ENCODE peak calls at places on chromosomes 7 and 10, in four cellular contexts. One of them, this sample, is unnamed.

GRCh38 chr10:43905502-43906236 is 257.0 kb upstream of the ZNF32 start:
- DNase-seq in NCI-H1694 treated with DMSO at 0.1 percent for 48 hours: no peak
- DNase-seq in kidney glomerular epithelial cell: no peak
- DNase-seq in fibroblast of mammary gland: peak
- DNase-seq in this sample: no peak

GRCh38 chr7:100632951-100633717 is 8.2 kb downstream of the TFR2 start:
- DNase-seq in NCI-H1694 treated with DMSO at 0.1 percent for 48 hours: peak
- DNase-seq in kidney glomerular epithelial cell: no peak
- DNase-seq in fibroblast of mammary gland: peak
- DNase-seq in this sample: peak

GRCh38 chr7:33579561-33579960 is 325.8 kb upstream of the BMPER start:
- DNase-seq in NCI-H1694 treated with DMSO at 0.1 percent for 48 hours: no peak
- DNase-seq in kidney glomerular epithelial cell: no peak
- DNase-seq in fibroblast of mammary gland: no peak
- DNase-seq in this sample: no peak

GRCh38 chr7:113119429-113119828 is 1.1 kb upstream of the SMIM30 start:
- DNase-seq in NCI-H1694 treated with DMSO at 0.1 percent for 48 hours: no peak
- DNase-seq in kidney glomerular epithelial cell: no peak
- DNase-seq in fibroblast of mammary gland: no peak
- DNase-seq in this sample: no peak

GRCh38 chr10:50224330-50224952 is 26.9 kb downstream of the ASAH2 start:
- DNase-seq in NCI-H1694 treated with DMSO at 0.1 percent for 48 hours: peak
- DNase-seq in kidney glomerular epithelial cell: peak
- DNase-seq in fibroblast of mammary gland: peak
- DNase-seq in this sample: peak

GRCh38 chr7:30470783-30471182 is 7.8 kb downstream of the NOD1 start:
- DNase-seq in NCI-H1694 treated with DMSO at 0.1 percent for 48 hours: no peak
- DNase-seq in kidney glomerular epithelial cell: peak
- DNase-seq in fibroblast of mammary gland: peak
- DNase-seq in this sample: no peak

GRCh38 chr7:151177310-151177709 is 9.7 kb downstream of the ASB10 start:
- DNase-seq in NCI-H1694 treated with DMSO at 0.1 percent for 48 hours: no peak
- DNase-seq in kidney glomerular epithelial cell: no peak
- DNase-seq in fibroblast of mammary gland: no peak
- DNase-seq in this sample: no peak

GRCh38 chr7:133053321-133053891 is 28.5 kb downstream of the CHCHD3 start:
- DNase-seq in NCI-H1694 treated with DMSO at 0.1 percent for 48 hours: no peak
- DNase-seq in kidney glomerular epithelial cell: peak
- DNase-seq in fibroblast of mammary gland: peak
- DNase-seq in this sample: peak

GRCh38 chr10:72337039-72337629 is 17.6 kb downstream of the DNAJB12 start:
- DNase-seq in NCI-H1694 treated with DMSO at 0.1 percent for 48 hours: peak
- DNase-seq in kidney glomerular epithelial cell: peak
- DNase-seq in fibroblast of mammary gland: peak
- DNase-seq in this sample: peak

GRCh38 chr7:129307592-129307991 is 82.8 kb downstream of the AHCYL2 start:
- DNase-seq in NCI-H1694 treated with DMSO at 0.1 percent for 48 hours: no peak
- DNase-seq in kidney glomerular epithelial cell: no peak
- DNase-seq in fibroblast of mammary gland: no peak
- DNase-seq in this sample: no peak

GRCh38 chr7:11786186-11786585 is 45.8 kb downstream of the THSD7A start:
- DNase-seq in NCI-H1694 treated with DMSO at 0.1 percent for 48 hours: no peak
- DNase-seq in kidney glomerular epithelial cell: peak
- DNase-seq in fibroblast of mammary gland: no peak
- DNase-seq in this sample: no peak

GRCh38 chr10:34906021-34906965 is 91.2 kb upstream of the PARD3 start:
- DNase-seq in NCI-H1694 treated with DMSO at 0.1 percent for 48 hours: peak
- DNase-seq in kidney glomerular epithelial cell: peak
- DNase-seq in fibroblast of mammary gland: no peak
- DNase-seq in this sample: no peak

GRCh38 chr10:124220547-124220946 is 127.1 kb upstream of the CHST15 start:
- DNase-seq in NCI-H1694 treated with DMSO at 0.1 percent for 48 hours: no peak
- DNase-seq in kidney glomerular epithelial cell: no peak
- DNase-seq in fibroblast of mammary gland: no peak
- DNase-seq in this sample: no peak

GRCh38 chr10:44511601-44512000 is 126.7 kb upstream of the CXCL12 start:
- DNase-seq in NCI-H1694 treated with DMSO at 0.1 percent for 48 hours: no peak
- DNase-seq in kidney glomerular epithelial cell: no peak
- DNase-seq in fibroblast of mammary gland: no peak
- DNase-seq in this sample: no peak